ENCODE peak calls at places on chromosome 1, in four cellular contexts. One of them, this sample, is unnamed.

GRCh38 chr1:200767326-200767725 is 28.6 kb downstream of the CAMSAP2 start:
- DNase-seq in HCT116: no peak
- DNase-seq in SK-N-SH: no peak
- DNase-seq in GM12878: no peak
- DNase-seq in this sample: no peak

GRCh38 chr1:42206164-42206563 is 41.6 kb upstream of the GUCA2A start:
- DNase-seq in HCT116: no peak
- DNase-seq in SK-N-SH: no peak
- DNase-seq in GM12878: no peak
- DNase-seq in this sample: no peak

GRCh38 chr1:16981269-16981849 is 939 bp upstream of the MFAP2 start:
- DNase-seq in HCT116: no peak
- DNase-seq in SK-N-SH: no peak
- DNase-seq in GM12878: no peak
- DNase-seq in this sample: no peak

GRCh38 chr1:33086384-33086850 is 5.5 kb downstream of the AZIN2 start:
- DNase-seq in HCT116: peak
- DNase-seq in SK-N-SH: peak
- DNase-seq in GM12878: peak
- DNase-seq in this sample: peak

GRCh38 chr1:213135572-213135971 is 84.5 kb downstream of the RPS6KC1 start:
- DNase-seq in HCT116: no peak
- DNase-seq in SK-N-SH: no peak
- DNase-seq in GM12878: no peak
- DNase-seq in this sample: no peak

GRCh38 chr1:45187735-45188134 is 18.7 kb downstream of the ZSWIM5 start:
- DNase-seq in HCT116: no peak
- DNase-seq in SK-N-SH: no peak
- DNase-seq in GM12878: no peak
- DNase-seq in this sample: no peak

GRCh38 chr1:226575436-226576390 is 27.1 kb downstream of the STUM start:
- DNase-seq in HCT116: no peak
- DNase-seq in SK-N-SH: peak
- DNase-seq in GM12878: no peak
- DNase-seq in this sample: no peak

GRCh38 chr1:38964140-38964548 is 22.5 kb upstream of the RHBDL2 start:
- DNase-seq in HCT116: no peak
- DNase-seq in SK-N-SH: peak
- DNase-seq in GM12878: no peak
- DNase-seq in this sample: no peak

GRCh38 chr1:33863779-33864178 is at the start of gene HMGB4:
- DNase-seq in HCT116: no peak
- DNase-seq in SK-N-SH: no peak
- DNase-seq in GM12878: no peak
- DNase-seq in this sample: no peak

GRCh38 chr1:92481598-92482403 is 4.9 kb downstream of the GFI1 start:
- DNase-seq in HCT116: no peak
- DNase-seq in SK-N-SH: peak
- DNase-seq in GM12878: no peak
- DNase-seq in this sample: no peak
- H3K9ac ChIP-seq in HCT116: no peak
- H3K9ac ChIP-seq in SK-N-SH: no peak
- H3K9ac ChIP-seq in GM12878: no peak
- H3K9ac ChIP-seq in this sample: peak

GRCh38 chr1:99975569-99975968 is 5.8 kb downstream of the SLC35A3 start:
- DNase-seq in HCT116: no peak
- DNase-seq in SK-N-SH: no peak
- DNase-seq in GM12878: no peak
- DNase-seq in this sample: no peak

GRCh38 chr1:99969260-99969728 is 502 bp upstream of the SLC35A3 start:
- DNase-seq in HCT116: peak
- DNase-seq in SK-N-SH: no peak
- DNase-seq in GM12878: no peak
- DNase-seq in this sample: no peak

GRCh38 chr1:99969729-99970591 is at the start of gene SLC35A3:
- DNase-seq in HCT116: peak
- DNase-seq in SK-N-SH: peak
- DNase-seq in GM12878: peak
- DNase-seq in this sample: peak

GRCh38 chr1:99968214-99968613 is 1.6 kb upstream of the SLC35A3 start:
- DNase-seq in HCT116: no peak
- DNase-seq in SK-N-SH: no peak
- DNase-seq in GM12878: no peak
- DNase-seq in this sample: no peak

GRCh38 chr1:99970713-99971255 is 988 bp downstream of the SLC35A3 start:
- DNase-seq in HCT116: peak
- DNase-seq in SK-N-SH: no peak
- DNase-seq in GM12878: no peak
- DNase-seq in this sample: no peak
- TF ChIP-seq YY1 in HCT116: peak
- TF ChIP-seq YY1 in SK-N-SH: no peak
- TF ChIP-seq YY1 in GM12878: no peak
- TF ChIP-seq YY1 in this sample: no peak

DNA sequence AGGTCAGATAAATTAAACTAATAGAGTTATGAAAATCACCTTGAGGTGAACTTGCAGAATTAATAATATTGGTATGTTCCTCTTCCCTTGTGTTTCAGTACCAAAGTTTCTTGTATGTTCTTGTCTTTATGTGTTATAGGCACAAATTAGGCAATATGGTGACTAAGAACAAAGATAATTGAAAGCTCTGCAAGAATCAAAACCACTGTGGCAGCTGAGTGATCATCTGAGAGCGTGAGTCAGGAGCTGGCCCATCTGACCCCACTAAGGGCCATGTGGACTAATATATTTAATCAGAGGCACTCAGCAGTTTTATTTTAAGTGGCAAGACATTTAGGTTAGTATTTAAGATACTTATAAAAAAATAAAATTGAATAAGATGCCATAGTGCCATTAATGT is 12.8 kb upstream of the CASQ2 start:
- DNase-seq in HCT116: no peak
- DNase-seq in SK-N-SH: no peak
- DNase-seq in GM12878: no peak
- DNase-seq in this sample: no peak
- H3K9ac ChIP-seq in HCT116: no peak
- H3K9ac ChIP-seq in SK-N-SH: no peak
- H3K9ac ChIP-seq in GM12878: no peak
- H3K9ac ChIP-seq in this sample: no peak

GRCh38 chr1:3921786-3922185 is 21.7 kb upstream of the C1orf174 start:
- DNase-seq in HCT116: no peak
- DNase-seq in SK-N-SH: no peak
- DNase-seq in GM12878: no peak
- DNase-seq in this sample: no peak
- TF ChIP-seq YY1 in HCT116: no peak
- TF ChIP-seq YY1 in SK-N-SH: no peak
- TF ChIP-seq YY1 in GM12878: no peak
- TF ChIP-seq YY1 in this sample: no peak

This sample was measured in NT2/D1.